ENCODE peak calls at places on chromosome 14, in ten cellular contexts. One of them, this sample, is unnamed.

GRCh38 chr14:25095784-25096390 is 45.9 kb upstream of the STXBP6 start:
- DNase-seq in fibroblast of lung: no peak
- DNase-seq in CD8-positive, alpha-beta T cell: no peak
- DNase-seq in GM13976: no peak
- DNase-seq in GM10248: no peak
- DNase-seq in GM12865: no peak
- DNase-seq in CD4-positive, alpha-beta T cell: no peak
- DNase-seq in astrocyte of the spinal cord: no peak
- DNase-seq in tibial nerve: no peak
- DNase-seq in nephron progenitor cell: no peak
- DNase-seq in this sample: no peak

GRCh38 chr14:50101417-50101816 is 15.0 kb downstream of the VCPKMT start:
- DNase-seq in fibroblast of lung: no peak
- DNase-seq in CD8-positive, alpha-beta T cell: no peak
- DNase-seq in GM13976: no peak
- DNase-seq in GM10248: no peak
- DNase-seq in GM12865: no peak
- DNase-seq in CD4-positive, alpha-beta T cell: no peak
- DNase-seq in astrocyte of the spinal cord: no peak
- DNase-seq in tibial nerve: no peak
- DNase-seq in nephron progenitor cell: no peak
- DNase-seq in this sample: no peak

GRCh38 chr14:100904307-100905019 is 941 bp upstream of the RTL1 start:
- DNase-seq in fibroblast of lung: peak; percentile 27
- DNase-seq in CD8-positive, alpha-beta T cell: no peak
- DNase-seq in GM13976: no peak
- DNase-seq in GM10248: no peak
- DNase-seq in GM12865: no peak
- DNase-seq in CD4-positive, alpha-beta T cell: no peak
- DNase-seq in astrocyte of the spinal cord: no peak
- DNase-seq in tibial nerve: no peak
- DNase-seq in nephron progenitor cell: peak; percentile 81
- DNase-seq in this sample: peak; percentile 54

GRCh38 chr14:58092231-58092630 is 59.8 kb downstream of the ARMH4 start:
- DNase-seq in fibroblast of lung: no peak
- DNase-seq in CD8-positive, alpha-beta T cell: no peak
- DNase-seq in GM13976: no peak
- DNase-seq in GM10248: no peak
- DNase-seq in GM12865: no peak
- DNase-seq in CD4-positive, alpha-beta T cell: no peak
- DNase-seq in astrocyte of the spinal cord: no peak
- DNase-seq in tibial nerve: no peak
- DNase-seq in nephron progenitor cell: no peak
- DNase-seq in this sample: no peak

GRCh38 chr14:103740991-103741689 is 25.5 kb downstream of the ZFYVE21 start:
- DNase-seq in fibroblast of lung: peak; percentile 36
- DNase-seq in CD8-positive, alpha-beta T cell: no peak
- DNase-seq in GM13976: no peak
- DNase-seq in GM10248: no peak
- DNase-seq in GM12865: no peak
- DNase-seq in CD4-positive, alpha-beta T cell: no peak
- DNase-seq in astrocyte of the spinal cord: no peak
- DNase-seq in tibial nerve: no peak
- DNase-seq in nephron progenitor cell: no peak
- DNase-seq in this sample: no peak

GRCh38 chr14:49134940-49135339 is 451.2 kb downstream of the RPS29 start:
- DNase-seq in fibroblast of lung: no peak
- DNase-seq in CD8-positive, alpha-beta T cell: no peak
- DNase-seq in GM13976: no peak
- DNase-seq in GM10248: no peak
- DNase-seq in GM12865: no peak
- DNase-seq in CD4-positive, alpha-beta T cell: no peak
- DNase-seq in astrocyte of the spinal cord: no peak
- DNase-seq in tibial nerve: no peak
- DNase-seq in nephron progenitor cell: no peak
- DNase-seq in this sample: no peak

GRCh38 chr14:65045011-65045410 is 57.3 kb downstream of the MAX start:
- DNase-seq in fibroblast of lung: no peak
- DNase-seq in CD8-positive, alpha-beta T cell: no peak
- DNase-seq in GM13976: no peak
- DNase-seq in GM10248: no peak
- DNase-seq in GM12865: no peak
- DNase-seq in CD4-positive, alpha-beta T cell: no peak
- DNase-seq in astrocyte of the spinal cord: no peak
- DNase-seq in tibial nerve: no peak
- DNase-seq in nephron progenitor cell: no peak
- DNase-seq in this sample: no peak

GRCh38 chr14:98994571-98994970 is 277.4 kb downstream of the BCL11B start:
- DNase-seq in fibroblast of lung: no peak
- DNase-seq in CD8-positive, alpha-beta T cell: no peak
- DNase-seq in GM13976: no peak
- DNase-seq in GM10248: no peak
- DNase-seq in GM12865: no peak
- DNase-seq in CD4-positive, alpha-beta T cell: no peak
- DNase-seq in astrocyte of the spinal cord: no peak
- DNase-seq in tibial nerve: no peak
- DNase-seq in nephron progenitor cell: no peak
- DNase-seq in this sample: no peak

DNA sequence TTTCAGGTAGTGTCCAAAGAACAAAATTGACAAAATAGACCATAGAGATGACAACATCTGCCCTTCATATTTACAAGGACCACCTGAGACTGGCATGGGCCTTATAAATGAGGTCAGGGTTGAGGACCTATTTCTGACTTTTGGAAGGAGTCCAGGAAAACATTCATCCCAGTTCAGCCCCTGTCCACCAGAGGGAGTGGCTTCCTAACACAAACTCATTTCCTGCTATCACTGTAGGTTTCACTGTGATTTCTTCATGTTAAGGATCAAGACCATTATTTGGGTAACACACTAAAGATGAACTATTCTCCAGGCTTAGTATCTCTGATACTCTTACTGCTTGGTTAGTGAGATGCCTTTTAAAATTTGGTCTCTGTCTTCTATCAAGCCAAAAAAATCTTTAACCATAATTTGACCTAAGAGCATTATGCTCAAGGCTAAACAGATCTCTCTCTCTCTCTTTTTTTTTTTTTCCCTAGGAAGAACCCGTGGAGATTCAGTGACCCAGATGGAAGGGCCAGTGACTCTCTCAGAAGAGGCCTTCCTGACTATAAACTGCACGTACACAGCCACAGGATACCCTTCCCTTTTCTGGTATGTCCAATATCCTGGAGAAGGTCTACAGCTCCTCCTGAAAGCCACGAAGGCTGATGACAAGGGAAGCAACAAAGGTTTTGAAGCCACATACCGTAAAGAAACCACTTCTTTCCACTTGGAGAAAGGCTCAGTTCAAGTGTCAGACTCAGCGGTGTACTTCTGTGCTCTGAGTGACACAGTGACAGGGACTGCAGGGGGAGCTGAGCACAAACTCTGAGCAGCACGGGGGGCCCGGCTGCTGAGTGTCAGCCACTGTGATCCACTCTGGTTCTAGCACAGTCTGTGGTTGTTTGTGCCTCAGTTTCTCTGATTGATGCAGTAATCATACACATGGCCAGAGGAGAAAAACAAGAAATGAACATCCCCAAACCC is 267.6 kb upstream of the OR4E1 start:
- DNase-seq in fibroblast of lung: no peak
- DNase-seq in CD8-positive, alpha-beta T cell: peak; percentile 17
- DNase-seq in GM13976: no peak
- DNase-seq in GM10248: no peak
- DNase-seq in GM12865: peak; percentile 28
- DNase-seq in CD4-positive, alpha-beta T cell: peak; percentile 33
- DNase-seq in astrocyte of the spinal cord: peak; percentile 2
- DNase-seq in tibial nerve: no peak
- DNase-seq in nephron progenitor cell: peak; percentile 31
- DNase-seq in this sample: peak; percentile 43
- TF ChIP-seq CTCF in fibroblast of lung: peak; percentile 57
- TF ChIP-seq CTCF in CD8-positive, alpha-beta T cell: peak; percentile 45
- TF ChIP-seq CTCF in GM13976: peak; percentile 28
- TF ChIP-seq CTCF in GM10248: peak; percentile 28
- TF ChIP-seq CTCF in GM12865: peak; percentile 51
- TF ChIP-seq CTCF in CD4-positive, alpha-beta T cell: peak; percentile 20
- TF ChIP-seq CTCF in astrocyte of the spinal cord: peak; percentile 46
- TF ChIP-seq CTCF in tibial nerve: peak; percentile 19
- TF ChIP-seq CTCF in nephron progenitor cell: peak; percentile 60
- TF ChIP-seq CTCF in this sample: peak; percentile 49

GRCh38 chr14:67493092-67493717 is 4.7 kb upstream of the TMEM229B start:
- DNase-seq in fibroblast of lung: no peak
- DNase-seq in CD8-positive, alpha-beta T cell: no peak
- DNase-seq in GM13976: peak; percentile 60
- DNase-seq in GM10248: peak; percentile 47
- DNase-seq in GM12865: peak; percentile 64
- DNase-seq in CD4-positive, alpha-beta T cell: no peak
- DNase-seq in astrocyte of the spinal cord: no peak
- DNase-seq in tibial nerve: no peak
- DNase-seq in nephron progenitor cell: no peak
- DNase-seq in this sample: no peak

GRCh38 chr14:67500981-67501380 is 12.5 kb upstream of the TMEM229B start:
- DNase-seq in fibroblast of lung: no peak
- DNase-seq in CD8-positive, alpha-beta T cell: no peak
- DNase-seq in GM13976: no peak
- DNase-seq in GM10248: no peak
- DNase-seq in GM12865: no peak
- DNase-seq in CD4-positive, alpha-beta T cell: no peak
- DNase-seq in astrocyte of the spinal cord: no peak
- DNase-seq in tibial nerve: no peak
- DNase-seq in nephron progenitor cell: no peak
- DNase-seq in this sample: no peak

GRCh38 chr14:67497716-67498115 is 9.2 kb upstream of the TMEM229B start:
- DNase-seq in fibroblast of lung: no peak
- DNase-seq in CD8-positive, alpha-beta T cell: no peak
- DNase-seq in GM13976: no peak
- DNase-seq in GM10248: no peak
- DNase-seq in GM12865: no peak
- DNase-seq in CD4-positive, alpha-beta T cell: no peak
- DNase-seq in astrocyte of the spinal cord: no peak
- DNase-seq in tibial nerve: no peak
- DNase-seq in nephron progenitor cell: no peak
- DNase-seq in this sample: no peak

GRCh38 chr14:67495827-67496226 is 7.3 kb upstream of the TMEM229B start:
- DNase-seq in fibroblast of lung: no peak
- DNase-seq in CD8-positive, alpha-beta T cell: no peak
- DNase-seq in GM13976: no peak
- DNase-seq in GM10248: no peak
- DNase-seq in GM12865: no peak
- DNase-seq in CD4-positive, alpha-beta T cell: no peak
- DNase-seq in astrocyte of the spinal cord: no peak
- DNase-seq in tibial nerve: no peak
- DNase-seq in nephron progenitor cell: no peak
- DNase-seq in this sample: no peak

DNA sequence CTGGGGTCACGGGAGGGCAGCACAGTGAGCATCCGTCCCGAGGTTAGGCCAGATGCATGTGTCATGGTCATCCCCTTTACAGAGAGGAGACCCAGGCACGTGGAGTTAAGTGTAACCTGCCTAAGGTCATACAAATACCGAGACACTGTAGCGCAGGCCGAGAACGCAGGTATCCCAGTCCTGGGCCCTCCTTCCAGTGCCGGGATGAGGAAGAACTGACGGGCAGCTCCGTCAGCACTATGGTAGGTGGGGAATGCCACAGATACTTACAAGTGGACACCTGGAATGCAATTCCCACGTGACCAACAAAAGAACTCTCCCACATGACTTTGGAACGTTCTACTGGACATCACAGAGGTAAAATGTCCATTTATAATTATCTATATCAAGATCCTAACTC is 8.7 kb upstream of the TMEM229B start:
- DNase-seq in fibroblast of lung: no peak
- DNase-seq in CD8-positive, alpha-beta T cell: no peak
- DNase-seq in GM13976: no peak
- DNase-seq in GM10248: no peak
- DNase-seq in GM12865: no peak
- DNase-seq in CD4-positive, alpha-beta T cell: no peak
- DNase-seq in astrocyte of the spinal cord: no peak
- DNase-seq in tibial nerve: no peak
- DNase-seq in nephron progenitor cell: no peak
- DNase-seq in this sample: no peak
- TF ChIP-seq CTCF in fibroblast of lung: no peak
- TF ChIP-seq CTCF in CD8-positive, alpha-beta T cell: no peak
- TF ChIP-seq CTCF in GM13976: no peak
- TF ChIP-seq CTCF in GM10248: no peak
- TF ChIP-seq CTCF in GM12865: no peak
- TF ChIP-seq CTCF in CD4-positive, alpha-beta T cell: no peak
- TF ChIP-seq CTCF in astrocyte of the spinal cord: no peak
- TF ChIP-seq CTCF in tibial nerve: no peak
- TF ChIP-seq CTCF in nephron progenitor cell: no peak
- TF ChIP-seq CTCF in this sample: no peak

DNA sequence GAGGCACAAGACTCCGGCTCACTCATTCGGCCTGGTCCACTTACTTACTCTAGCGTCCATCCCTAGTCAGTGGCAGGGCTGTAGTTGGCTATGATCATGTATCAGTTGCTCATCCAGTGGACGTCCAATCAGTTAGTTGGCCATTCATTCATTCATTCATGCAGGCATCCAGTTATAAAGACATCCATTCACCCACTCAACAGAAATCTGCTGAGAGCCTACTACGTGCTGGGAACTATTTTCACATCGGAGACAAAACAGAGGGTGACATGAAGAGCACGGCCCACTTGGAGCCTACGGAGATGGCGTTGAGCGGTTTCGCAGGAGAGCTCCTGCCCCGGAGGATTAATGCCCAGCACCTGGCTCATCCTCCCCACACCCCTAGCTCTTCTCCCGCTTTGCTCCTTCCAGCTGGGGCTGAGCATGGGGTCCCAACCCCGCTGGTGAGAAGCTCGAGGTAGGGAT is 49.7 kb downstream of the SNAPC1 start:
- DNase-seq in fibroblast of lung: no peak
- DNase-seq in CD8-positive, alpha-beta T cell: no peak
- DNase-seq in GM13976: no peak
- DNase-seq in GM10248: no peak
- DNase-seq in GM12865: no peak
- DNase-seq in CD4-positive, alpha-beta T cell: no peak
- DNase-seq in astrocyte of the spinal cord: no peak
- DNase-seq in tibial nerve: no peak
- DNase-seq in nephron progenitor cell: no peak
- DNase-seq in this sample: no peak
- TF ChIP-seq CTCF in fibroblast of lung: no peak
- TF ChIP-seq CTCF in CD8-positive, alpha-beta T cell: no peak
- TF ChIP-seq CTCF in GM13976: no peak
- TF ChIP-seq CTCF in GM10248: no peak
- TF ChIP-seq CTCF in GM12865: no peak
- TF ChIP-seq CTCF in CD4-positive, alpha-beta T cell: no peak
- TF ChIP-seq CTCF in astrocyte of the spinal cord: no peak
- TF ChIP-seq CTCF in tibial nerve: no peak
- TF ChIP-seq CTCF in nephron progenitor cell: no peak
- TF ChIP-seq CTCF in this sample: no peak

DNA sequence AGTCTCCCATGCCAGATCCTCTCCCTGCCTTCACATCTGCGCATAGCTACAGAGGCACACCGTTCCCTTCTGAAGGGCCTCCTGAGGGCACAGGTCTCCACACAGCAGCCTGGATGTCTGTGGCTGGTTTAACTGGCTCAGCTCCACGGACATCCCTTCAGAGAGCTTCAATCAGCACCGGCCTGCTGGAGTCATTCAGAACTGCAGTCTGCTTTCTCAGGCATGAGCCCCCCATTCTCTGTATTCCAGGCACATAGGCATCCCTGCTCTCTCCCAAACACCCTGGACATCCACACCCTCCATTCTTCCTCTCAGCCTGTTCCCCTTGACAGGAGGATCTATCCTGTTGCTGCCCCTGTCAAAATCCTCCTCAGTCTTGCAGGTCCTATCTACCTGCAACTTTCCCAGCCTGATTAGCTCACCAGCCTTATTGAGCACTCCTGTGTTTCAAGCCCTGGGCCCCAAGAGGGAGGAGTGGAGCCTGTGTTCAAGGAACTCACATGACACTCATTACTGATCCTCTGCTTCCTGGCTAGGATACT is 2.9 kb upstream of the DHRS2 start:
- DNase-seq in fibroblast of lung: no peak
- DNase-seq in CD8-positive, alpha-beta T cell: no peak
- DNase-seq in GM13976: peak; percentile 10
- DNase-seq in GM10248: peak; percentile 12
- DNase-seq in GM12865: no peak
- DNase-seq in CD4-positive, alpha-beta T cell: no peak
- DNase-seq in astrocyte of the spinal cord: no peak
- DNase-seq in tibial nerve: no peak
- DNase-seq in nephron progenitor cell: no peak
- DNase-seq in this sample: no peak
- TF ChIP-seq CTCF in fibroblast of lung: peak; percentile 1
- TF ChIP-seq CTCF in CD8-positive, alpha-beta T cell: no peak
- TF ChIP-seq CTCF in GM13976: no peak
- TF ChIP-seq CTCF in GM10248: no peak
- TF ChIP-seq CTCF in GM12865: no peak
- TF ChIP-seq CTCF in CD4-positive, alpha-beta T cell: no peak
- TF ChIP-seq CTCF in astrocyte of the spinal cord: no peak
- TF ChIP-seq CTCF in tibial nerve: no peak
- TF ChIP-seq CTCF in nephron progenitor cell: no peak
- TF ChIP-seq CTCF in this sample: no peak